ENCODE peak calls at places on chromosome 19, in nine cellular contexts. H is transverse colon, P is endothelial cell of umbilical vein, G is upper lobe of right lung, Z is HFF-Myc, N is fibroblast of lung, I is GM12865, Q is fibroblast of mammary gland, E is dorsolateral prefrontal cortex. L is an unnamed sample.

GRCh38 chr19:57171551-57172081 is 4.3 kb upstream of the DUXA start:
- DNase-seq in P (no peak), E (peak; percentile 70), H (peak; percentile 10), I (no peak), Q (peak; percentile 17), Z (no peak), G (no peak), N (peak; percentile 17), L (peak; percentile 27)

GRCh38 chr19:5553892-5554291 is 13.9 kb downstream of the TINCR start:
- DNase-seq in N (no peak), Z (no peak), P (no peak), E (no peak), G (no peak), H (no peak), Q (no peak), I (no peak), L (no peak)

GRCh38 chr19:7177926-7178325 is 108.4 kb downstream of the ZNF557 start:
- DNase-seq in H (no peak), P (no peak), N (peak; percentile 80), Q (peak; percentile 45), E (no peak), Z (no peak), G (no peak), I (no peak), L (peak; percentile 83)

GRCh38 chr19:8206147-8207087 is 2.8 kb upstream of the CERS4 start:
- DNase-seq in E (no peak), H (no peak), Q (no peak), G (no peak), P (no peak), Z (no peak), I (no peak), N (no peak), L (no peak)

GRCh38 chr19:1219786-1220451 is 14.3 kb downstream of the STK11 start:
- DNase-seq in I (no peak), Q (no peak), P (no peak), E (no peak), H (no peak), G (no peak), N (no peak), Z (no peak), L (no peak)

GRCh38 chr19:19451429-19452240 is 46.2 kb downstream of the GATAD2A start:
- DNase-seq in Z (no peak), E (no peak), N (peak; percentile 56), G (no peak), H (no peak), Q (peak; percentile 23), P (no peak), I (peak; percentile 85), L (no peak)

GRCh38 chr19:38891791-38892190 is 7.6 kb downstream of the SIRT2 start:
- DNase-seq in P (no peak), I (no peak), Z (no peak), N (no peak), E (peak; percentile 67), Q (no peak), G (no peak), H (no peak), L (no peak)

GRCh38 chr19:5477451-5478215 is 22.4 kb downstream of the ZNRF4 start:
- DNase-seq in I (no peak), H (no peak), Z (no peak), G (no peak), Q (no peak), P (no peak), N (no peak), E (no peak), L (no peak)

GRCh38 chr19:28555317-28555716 is 657.6 kb downstream of the UQCRFS1 start:
- DNase-seq in G (no peak), E (no peak), I (no peak), P (no peak), N (no peak), Q (no peak), Z (no peak), H (no peak), L (no peak)

GRCh38 chr19:39970424-39970673 is 616 bp upstream of the PSMC4 start:
- DNase-seq in H (no peak), Z (no peak), G (no peak), N (no peak), Q (no peak), E (no peak), I (no peak), P (no peak), L (no peak)

GRCh38 chr19:5615756-5616327 is 6.7 kb downstream of the SAFB2 start:
- DNase-seq in I (no peak), H (no peak), Z (no peak), E (no peak), N (peak; percentile 54), P (no peak), Q (peak; percentile 30), G (no peak), L (no peak)

GRCh38 chr19:49128545-49129237 is 9.3 kb downstream of the PPFIA3 start:
- DNase-seq in Q (no peak), P (no peak), E (no peak), G (no peak), Z (no peak), N (no peak), H (no peak), I (no peak), L (no peak)

GRCh38 chr19:49127674-49128544 is 8.6 kb downstream of the PPFIA3 start:
- DNase-seq in H (peak; percentile 98), E (peak; percentile 95), Q (peak; percentile 94), P (peak; percentile 98), Z (peak; percentile 83), N (peak; percentile 92), G (peak; percentile 98), I (peak; percentile 97), L (peak; percentile 95)

GRCh38 chr19:49126575-49126974 is 7.2 kb downstream of the PPFIA3 start:
- DNase-seq in H (no peak), E (no peak), Q (no peak), I (no peak), N (no peak), P (no peak), G (no peak), Z (no peak), L (no peak)

GRCh38 chr19:49129238-49129583 is 9.9 kb downstream of the PPFIA3 start:
- DNase-seq in I (no peak), G (no peak), E (no peak), P (no peak), N (no peak), Q (no peak), Z (no peak), H (no peak), L (no peak)

GRCh38 chr19:49125025-49125731 is 5.8 kb downstream of the PPFIA3 start:
- DNase-seq in Q (no peak), N (no peak), Z (no peak), G (no peak), P (no peak), E (no peak), I (no peak), H (peak; percentile 86), L (no peak)
- TF ChIP-seq CTCF in Q (no peak), N (no peak), Z (no peak), G (no peak), P (no peak), E (no peak), I (no peak), H (no peak), L (no peak)

GRCh38 chr19:49594157-49595005 is 3.4 kb downstream of the PRR12 start:
- DNase-seq in Z (no peak), G (peak; percentile 64), N (no peak), H (no peak), I (no peak), E (no peak), P (no peak), Q (no peak), L (no peak)
- H3K4me3 ChIP-seq in Z (no peak overlapping the region), G (no peak overlapping the region), N (no peak overlapping the region), H (no peak overlapping the region), I (no peak overlapping the region), E (peak overlapping the region; percentile 74), P (no peak overlapping the region), Q (no peak overlapping the region), L (no peak overlapping the region)

DNA sequence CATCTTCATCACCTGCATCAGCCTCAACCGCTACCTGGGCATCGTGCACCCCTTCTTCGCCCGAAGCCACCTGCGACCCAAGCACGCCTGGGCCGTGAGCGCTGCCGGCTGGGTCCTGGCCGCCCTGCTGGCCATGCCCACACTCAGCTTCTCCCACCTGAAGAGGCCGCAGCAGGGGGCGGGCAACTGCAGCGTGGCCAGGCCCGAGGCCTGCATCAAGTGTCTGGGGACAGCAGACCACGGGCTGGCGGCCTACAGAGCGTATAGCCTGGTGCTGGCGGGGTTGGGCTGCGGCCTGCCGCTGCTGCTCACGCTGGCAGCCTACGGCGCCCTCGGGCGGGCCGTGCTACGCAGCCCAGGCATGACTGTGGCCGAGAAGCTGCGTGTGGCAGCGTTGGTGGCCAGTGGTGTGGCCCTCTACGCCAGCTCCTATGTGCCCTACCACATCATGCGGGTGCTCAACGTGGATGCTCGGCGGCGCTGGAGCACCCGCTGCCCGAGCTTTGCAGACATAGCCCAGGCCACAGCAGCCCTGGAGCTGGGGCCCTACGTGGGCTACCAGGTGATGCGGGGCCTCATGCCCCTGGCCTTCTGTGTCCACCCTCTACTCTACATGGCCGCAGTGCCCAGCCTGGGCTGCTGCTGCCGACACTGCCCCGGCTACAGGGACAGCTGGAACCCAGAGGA is 2.6 kb downstream of the P2RY11 start:
- DNase-seq in H (no peak), G (no peak), Z (no peak), Q (no peak), P (no peak), N (no peak), I (peak; percentile 52), E (no peak), L (no peak)
- TF ChIP-seq CTCF in H (no peak), G (no peak), Z (no peak), Q (no peak), P (no peak), N (no peak), I (peak; percentile 0), E (no peak), L (no peak)

DNA sequence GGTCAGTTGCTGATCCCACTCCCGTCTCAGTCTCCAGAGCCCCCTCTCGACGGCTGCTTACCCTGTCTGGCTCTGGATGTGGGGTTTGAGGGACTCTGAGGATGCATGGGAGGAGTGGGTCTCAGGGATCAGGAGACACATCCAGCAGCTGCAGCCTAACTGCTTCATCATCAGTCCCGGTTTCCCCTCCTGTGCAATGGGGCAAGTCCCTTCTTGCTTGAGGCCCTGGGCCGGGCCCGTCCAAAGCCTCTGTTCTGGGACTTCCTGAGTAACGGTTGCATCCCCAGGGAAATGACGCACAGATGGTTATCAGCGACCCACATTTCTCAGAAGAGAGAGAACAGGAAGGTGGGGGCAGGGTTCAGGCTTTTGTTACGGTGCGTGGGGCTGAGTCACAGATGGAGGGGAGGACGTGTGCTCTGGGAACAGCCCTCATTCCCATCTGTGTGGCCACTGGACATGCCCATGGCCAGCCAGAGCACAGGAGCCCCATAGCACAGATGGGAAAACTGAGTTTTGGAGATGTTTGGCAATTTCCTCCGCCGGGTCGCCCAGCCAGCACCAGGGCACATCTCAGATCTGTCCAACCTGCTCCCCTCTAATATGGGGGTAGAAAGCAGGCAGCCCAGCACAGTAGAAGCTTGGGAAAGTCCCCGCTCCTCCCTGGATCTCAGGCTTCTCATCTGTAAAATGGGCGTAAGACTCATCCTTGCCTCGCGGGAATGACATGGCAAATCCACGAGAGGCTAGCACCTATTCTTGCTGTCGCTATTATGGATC is 19.3 kb downstream of the GNA15 start:
- DNase-seq in Q (peak; percentile 100), I (peak; percentile 96), H (peak; percentile 62), N (peak; percentile 99), G (peak; percentile 78), Z (peak; percentile 98), P (peak; percentile 100), E (no peak), L (peak; percentile 100)
- H3K4me3 ChIP-seq in Q (peak overlapping the region; percentile 6), I (peak overlapping the region; percentile 45), H (no peak overlapping the region), N (no peak overlapping the region), G (peak overlapping the region; percentile 23), Z (no peak overlapping the region), P (no peak overlapping the region), E (no peak overlapping the region), L (no peak overlapping the region)

GRCh38 chr19:37329686-37330085 is 41.2 kb upstream of the ZNF527 start:
- DNase-seq in I (no peak), G (no peak), H (no peak), P (no peak), E (no peak), Z (no peak), Q (peak; percentile 21), N (no peak), L (no peak)
- TF ChIP-seq CTCF in I (no peak), G (no peak), H (no peak), P (no peak), E (no peak), Z (no peak), Q (peak; percentile 20), N (no peak), L (no peak)